ENCODE peak calls at places on chromosomes 6 and 20, in four cellular contexts. One of them, this sample, is unnamed.

GRCh38 chr6:36863670-36864540 is 10.7 kb downstream of the PPIL1 start:
- DNase-seq in HepG2: no peak
- DNase-seq in SK-N-SH: no peak
- DNase-seq in K562: no peak
- DNase-seq in this sample: no peak

GRCh38 chr6:32166411-32167061 is 2.1 kb downstream of the EGFL8 start:
- DNase-seq in K562: peak
- DNase-seq in SK-N-SH: no peak
- DNase-seq in HepG2: no peak
- DNase-seq in this sample: peak

GRCh38 chr6:87182321-87182720 is 27.0 kb downstream of the ZNF292 start:
- DNase-seq in K562: no peak
- DNase-seq in HepG2: no peak
- DNase-seq in SK-N-SH: no peak
- DNase-seq in this sample: no peak

GRCh38 chr20:33914871-33915270 is 78.8 kb upstream of the RALY start:
- DNase-seq in SK-N-SH: no peak
- DNase-seq in K562: peak
- DNase-seq in HepG2: peak
- DNase-seq in this sample: no peak

GRCh38 chr6:38501931-38502330 is 137.8 kb downstream of the BTBD9 start:
- DNase-seq in K562: no peak
- DNase-seq in HepG2: no peak
- DNase-seq in SK-N-SH: no peak
- DNase-seq in this sample: no peak

GRCh38 chr20:10876558-10876957 is 202.8 kb upstream of the JAG1 start:
- DNase-seq in HepG2: no peak
- DNase-seq in K562: no peak
- DNase-seq in SK-N-SH: no peak
- DNase-seq in this sample: no peak

GRCh38 chr6:37696220-37696840 is 1.4 kb downstream of the MDGA1 start:
- DNase-seq in HepG2: no peak
- DNase-seq in SK-N-SH: peak
- DNase-seq in K562: no peak
- DNase-seq in this sample: peak

GRCh38 chr6:128370072-128370471 is 150.3 kb downstream of the PTPRK start:
- DNase-seq in HepG2: peak
- DNase-seq in K562: no peak
- DNase-seq in SK-N-SH: no peak
- DNase-seq in this sample: no peak

GRCh38 chr6:157047951-157048350 is 270.8 kb downstream of the ARID1B start:
- DNase-seq in SK-N-SH: no peak
- DNase-seq in HepG2: no peak
- DNase-seq in K562: no peak
- DNase-seq in this sample: no peak

GRCh38 chr6:12203001-12203400 is 87.2 kb upstream of the EDN1 start:
- DNase-seq in HepG2: peak
- DNase-seq in SK-N-SH: no peak
- DNase-seq in K562: no peak
- DNase-seq in this sample: no peak

GRCh38 chr20:53736122-53736756 is 142.6 kb upstream of the ZNF217 start:
- DNase-seq in K562: no peak
- DNase-seq in HepG2: peak
- DNase-seq in SK-N-SH: no peak
- DNase-seq in this sample: no peak

GRCh38 chr6:37051138-37052026 is 45.9 kb downstream of the FGD2 start:
- DNase-seq in K562: peak
- DNase-seq in HepG2: peak
- DNase-seq in SK-N-SH: peak
- DNase-seq in this sample: peak

DNA sequence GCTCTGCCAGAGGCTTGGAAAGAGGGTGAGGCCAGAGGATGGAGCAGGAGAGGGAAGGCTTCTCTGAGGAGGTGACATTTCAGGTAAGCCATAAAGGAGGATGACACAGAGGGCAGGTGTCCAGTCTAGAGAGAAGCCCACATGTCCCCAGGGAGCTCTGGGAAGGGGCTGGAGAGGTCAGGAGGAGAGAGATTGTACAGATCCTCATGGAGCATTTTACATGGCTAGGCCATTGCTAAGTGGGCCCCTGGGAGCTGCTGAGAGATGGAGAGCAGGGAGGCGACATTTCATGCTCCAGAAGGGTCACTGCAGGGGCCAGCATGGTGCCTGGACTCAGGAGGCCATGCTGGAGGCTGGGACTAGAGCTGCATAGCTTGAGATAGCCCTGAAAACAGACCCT is 124.5 kb downstream of the TOX2 start:
- DNase-seq in HepG2: no peak
- DNase-seq in SK-N-SH: no peak
- DNase-seq in K562: no peak
- DNase-seq in this sample: no peak
- TF ChIP-seq FOXJ3 in HepG2: no peak
- TF ChIP-seq FOXJ3 in SK-N-SH: no peak
- TF ChIP-seq FOXJ3 in K562: no peak
- TF ChIP-seq FOXJ3 in this sample: no peak

GRCh38 chr6:29722773-29723665 is at the start of gene HLA-F:
- DNase-seq in K562: no peak
- DNase-seq in SK-N-SH: peak
- DNase-seq in HepG2: peak
- DNase-seq in this sample: peak
- TF ChIP-seq FOXJ3 in K562: no peak
- TF ChIP-seq FOXJ3 in SK-N-SH: no peak
- TF ChIP-seq FOXJ3 in HepG2: no peak
- TF ChIP-seq FOXJ3 in this sample: no peak

GRCh38 chr20:2872304-2873009 is 824 bp upstream of the PTPRA start:
- DNase-seq in HepG2: peak
- DNase-seq in K562: peak
- DNase-seq in SK-N-SH: peak
- DNase-seq in this sample: peak
- TF ChIP-seq FOXJ3 in HepG2: peak
- TF ChIP-seq FOXJ3 in K562: no peak
- TF ChIP-seq FOXJ3 in SK-N-SH: no peak
- TF ChIP-seq FOXJ3 in this sample: no peak

GRCh38 chr6:24743265-24743943 is 24.4 kb upstream of the C6orf62 start:
- DNase-seq in HepG2: no peak
- DNase-seq in K562: peak
- DNase-seq in SK-N-SH: no peak
- DNase-seq in this sample: no peak
- TF ChIP-seq FOXJ3 in HepG2: no peak
- TF ChIP-seq FOXJ3 in K562: no peak
- TF ChIP-seq FOXJ3 in SK-N-SH: no peak
- TF ChIP-seq FOXJ3 in this sample: no peak

DNA sequence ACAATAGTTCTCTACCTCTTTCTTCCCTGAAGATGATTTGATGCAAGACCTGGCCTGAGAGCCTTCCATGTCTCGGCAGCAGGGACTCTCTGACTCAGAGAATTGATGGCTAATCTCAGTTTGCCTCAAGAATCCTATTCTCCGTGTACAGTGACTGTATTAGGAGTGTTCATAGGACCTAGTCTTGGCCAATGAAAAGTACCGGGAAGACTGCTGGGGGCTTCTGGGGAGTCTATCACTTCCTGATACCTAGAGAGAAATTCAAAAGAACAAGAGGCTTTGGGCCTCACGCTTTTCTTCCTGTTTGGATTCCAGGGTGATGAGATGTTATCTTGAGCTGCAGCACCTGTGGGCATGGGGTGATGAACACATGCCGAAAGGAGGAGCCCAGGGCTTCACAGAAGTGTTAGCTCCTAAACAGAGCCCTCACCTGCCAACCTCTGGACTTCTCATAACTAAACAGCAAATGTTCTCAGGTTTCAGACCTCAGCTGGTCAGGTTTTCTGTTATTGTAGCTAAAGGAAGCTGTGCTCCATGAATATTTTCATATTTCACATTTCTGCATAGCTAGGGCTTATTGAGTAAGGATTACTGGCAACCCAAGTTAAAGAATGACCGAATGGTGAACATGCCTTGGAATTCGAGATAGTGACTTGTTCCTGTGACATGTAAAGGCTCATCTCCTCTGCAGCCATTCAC is 323.1 kb upstream of the AGPAT4 start:
- DNase-seq in K562: no peak
- DNase-seq in HepG2: no peak
- DNase-seq in SK-N-SH: no peak
- DNase-seq in this sample: no peak
- TF ChIP-seq FOXJ3 in K562: no peak
- TF ChIP-seq FOXJ3 in HepG2: no peak
- TF ChIP-seq FOXJ3 in SK-N-SH: no peak
- TF ChIP-seq FOXJ3 in this sample: no peak

DNA sequence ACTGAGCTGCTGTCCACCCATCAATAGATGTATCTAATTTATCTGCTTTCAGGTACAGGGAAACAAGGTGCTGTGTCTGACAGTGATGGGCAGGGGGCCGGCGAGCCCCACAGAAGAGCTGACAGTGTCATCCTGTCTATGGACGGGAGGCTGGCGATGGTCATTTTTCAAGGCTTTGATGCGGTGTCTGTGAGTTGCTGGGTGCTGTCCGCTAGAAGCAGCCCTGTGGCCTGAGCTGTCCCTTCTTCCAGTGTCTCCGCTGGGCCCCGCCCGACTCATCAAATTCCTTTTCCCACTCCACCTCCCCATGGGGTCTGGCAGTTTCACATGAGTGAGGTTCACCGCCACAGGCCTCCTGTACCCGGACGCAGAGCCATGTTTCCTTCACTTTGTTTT is 161.4 kb upstream of the PMEPA1 start:
- DNase-seq in SK-N-SH: no peak
- DNase-seq in K562: no peak
- DNase-seq in HepG2: no peak
- DNase-seq in this sample: no peak
- TF ChIP-seq FOXJ3 in SK-N-SH: no peak
- TF ChIP-seq FOXJ3 in K562: no peak
- TF ChIP-seq FOXJ3 in HepG2: no peak
- TF ChIP-seq FOXJ3 in this sample: no peak

GRCh38 chr6:149439626-149440025 is 39.6 kb downstream of the SUMO4 start:
- DNase-seq in HepG2: no peak
- DNase-seq in K562: no peak
- DNase-seq in SK-N-SH: no peak
- DNase-seq in this sample: no peak
- TF ChIP-seq FOXJ3 in HepG2: no peak
- TF ChIP-seq FOXJ3 in K562: no peak
- TF ChIP-seq FOXJ3 in SK-N-SH: no peak
- TF ChIP-seq FOXJ3 in this sample: no peak